ENCODE peak calls at places on chromosomes 13 and 19, in six cellular contexts. L is activated CD4-positive, alpha-beta T cell treated with anti-CD3 and anti-CD28 coated beads, Interleukin-2, amount 50 U/mL, for 4 hours; Z is heart left ventricle; E is stimulated activated CD4-positive, alpha-beta T cell treated with anti-CD3 and anti-CD28 coated beads, Interleukin-2, amount 100 ng/mL, for 48 hours; H is fibroblast of pulmonary artery; R is RPMI7951. J is an unnamed sample.

GRCh38 chr19:53670345-53670744 is 38.5 kb downstream of the DPRX start:
- DNase-seq in L (no peak), H (no peak), E (no peak), R (no peak), Z (no peak), J (no peak)

GRCh38 chr19:50557009-50557613 is 11.1 kb downstream of the LRRC4B start:
- DNase-seq in Z (no peak), H (no peak), L (no peak), E (no peak), R (no peak), J (no peak)

GRCh38 chr13:29901714-29902631 is 51.6 kb upstream of the UBL3 start:
- DNase-seq in H (peak), E (no peak), Z (peak), R (peak), L (no peak), J (no peak)

GRCh38 chr19:30085394-30085793 is 143.4 kb downstream of the URI1 start:
- DNase-seq in E (no peak), L (no peak), R (no peak), Z (no peak), H (no peak), J (no peak)

GRCh38 chr19:51127755-51128154 is 3.0 kb downstream of the SIGLEC9 start:
- DNase-seq in R (peak), H (peak), L (no peak), Z (peak), E (no peak), J (peak)

GRCh38 chr13:47334173-47334572 is 437.3 kb upstream of the HTR2A start:
- DNase-seq in E (no peak), R (peak), H (peak), L (no peak), Z (no peak), J (no peak)

GRCh38 chr13:23758783-23759527 is 130.2 kb downstream of the MIPEP start:
- DNase-seq in L (no peak), Z (no peak), E (no peak), H (no peak), R (no peak), J (no peak)

GRCh38 chr19:45173816-45174215 is 4.2 kb downstream of the TRAPPC6A start:
- DNase-seq in E (no peak), L (no peak), Z (no peak), H (no peak), R (peak), J (no peak)

GRCh38 chr13:33281951-33282595 is 3.5 kb downstream of the STARD13 start:
- DNase-seq in E (no peak), Z (no peak), R (peak), H (peak), L (no peak), J (no peak)

GRCh38 chr19:16368385-16369305 is 44.0 kb downstream of the KLF2 start:
- DNase-seq in Z (no peak), L (peak), H (no peak), E (no peak), R (no peak), J (no peak)

GRCh38 chr19:8494158-8494557 is 8.3 kb downstream of the PRAM1 start:
- DNase-seq in Z (no peak), R (no peak), H (peak), E (no peak), L (no peak), J (no peak)

GRCh38 chr13:74891610-74892009 is 590.4 kb downstream of the TBC1D4 start:
- DNase-seq in Z (no peak), H (peak), E (no peak), L (no peak), R (peak), J (no peak)

GRCh38 chr19:5603626-5604025 is 18.9 kb downstream of the SAFB2 start:
- DNase-seq in Z (no peak), E (no peak), H (no peak), R (no peak), L (no peak), J (no peak)

GRCh38 chr19:37095859-37096258 is 17.6 kb downstream of the ZNF420 start:
- DNase-seq in Z (no peak), H (peak), E (no peak), R (no peak), L (no peak), J (no peak)

GRCh38 chr19:49058592-49058991 is 1.0 kb upstream of the CGB7 start:
- DNase-seq in L (no peak), H (no peak), E (no peak), Z (no peak), R (no peak), J (no peak)

GRCh38 chr19:2111886-2112285 is 15.2 kb downstream of the IZUMO4 start:
- DNase-seq in H (no peak), E (no peak), R (no peak), Z (no peak), L (no peak), J (no peak)

GRCh38 chr13:87999141-87999765 is 328.1 kb downstream of the SLITRK5 start:
- DNase-seq in H (peak), Z (no peak), E (no peak), R (no peak), L (no peak), J (no peak)

GRCh38 chr19:50333737-50334617 is 4.8 kb upstream of the KCNC3 start:
- DNase-seq in H (peak), Z (peak), E (peak), L (peak), R (peak), J (no peak)

GRCh38 chr13:80469841-80470378 is 129.0 kb upstream of the SPRY2 start:
- DNase-seq in H (peak), R (peak), L (no peak), E (no peak), Z (peak), J (peak)

GRCh38 chr13:93227906-93228801 is 1.5 kb downstream of the GPC6 start:
- DNase-seq in R (peak), H (peak), L (no peak), E (no peak), Z (peak), J (peak)

GRCh38 chr13:91358384-91358776 is 10.9 kb downstream of the MIR17HG start:
- DNase-seq in Z (no peak), E (no peak), L (no peak), R (no peak), H (no peak), J (no peak)

GRCh38 chr13:60509601-60510386 is 112.8 kb downstream of the TDRD3 start:
- DNase-seq in L (no peak), H (peak), E (no peak), R (peak), Z (no peak), J (no peak)

GRCh38 chr19:11364935-11365334 is 9.5 kb upstream of the SWSAP1 start:
- DNase-seq in Z (no peak), E (no peak), R (no peak), L (no peak), H (no peak), J (no peak)

GRCh38 chr19:38838986-38839761 is 7.6 kb upstream of the ECH1 start:
- DNase-seq in E (no peak), L (no peak), Z (no peak), R (no peak), H (no peak), J (no peak)

GRCh38 chr13:97577026-97577425 is 143.1 kb downstream of the RAP2A start:
- DNase-seq in Z (no peak), E (no peak), H (no peak), R (no peak), L (no peak), J (no peak)

GRCh38 chr13:75236774-75237173 is 245.2 kb downstream of the TBC1D4 start:
- DNase-seq in H (no peak), L (no peak), Z (no peak), E (no peak), R (no peak), J (no peak)

GRCh38 chr13:91802957-91803356 is 404.5 kb downstream of the GPC5 start:
- DNase-seq in L (no peak), Z (no peak), E (no peak), R (no peak), H (no peak), J (no peak)

GRCh38 chr19:658916-659839 is 3.8 kb downstream of the RNF126 start:
- DNase-seq in L (peak), E (no peak), H (no peak), R (peak), Z (peak), J (no peak)

GRCh38 chr13:59201836-59202235 is 961.9 kb downstream of the DIAPH3 start:
- DNase-seq in E (no peak), H (peak), L (no peak), R (no peak), Z (no peak), J (no peak)

GRCh38 chr13:83975668-83976165 is 93.4 kb upstream of the SLITRK1 start:
- DNase-seq in L (no peak), Z (no peak), R (no peak), E (no peak), H (no peak), J (no peak)

GRCh38 chr13:100129605-100130004 is 40.7 kb downstream of the PCCA start:
- DNase-seq in H (no peak), Z (no peak), L (no peak), R (no peak), E (no peak), J (no peak)

GRCh38 chr13:19959141-19959830 is 759 bp downstream of the ZMYM2 start:
- DNase-seq in L (peak), E (peak), R (peak), H (peak), Z (peak), J (peak)

GRCh38 chr13:69935043-69935442 is 172.6 kb upstream of the ATXN8OS start:
- DNase-seq in E (no peak), Z (no peak), L (no peak), R (no peak), H (no peak), J (no peak)

J was measured in tibial artery.